ENCODE peak calls at places on chromosomes 4 and X, in six cellular contexts. Q is dorsolateral prefrontal cortex, G is choroid plexus epithelial cell, F is NB4, H is HFF-Myc, R is esophagus muscularis mucosa. C is an unnamed sample.

GRCh38 chrX:8849462-8849861 is 48.3 kb upstream of the FAM9A start:
- DNase-seq in Q (no peak), G (peak), F (no peak), H (no peak), R (no peak), C (no peak)

GRCh38 chrX:73468376-73468775 is 21.5 kb downstream of the CDX4 start:
- DNase-seq in Q (no peak), G (no peak), F (no peak), H (no peak), R (no peak), C (no peak)

GRCh38 chrX:5829060-5829459 is 399.6 kb downstream of the NLGN4X start:
- DNase-seq in Q (no peak), G (no peak), F (no peak), H (no peak), R (no peak), C (no peak)

GRCh38 chr4:56648245-56649151 is 32.6 kb downstream of the HOPX start:
- DNase-seq in Q (no peak), G (peak), F (peak), H (no peak), R (no peak), C (no peak)

GRCh38 chrX:116961872-116962582 is 499.3 kb upstream of the CT83 start:
- DNase-seq in Q (no peak), G (no peak), F (no peak), H (no peak), R (no peak), C (no peak)

GRCh38 chr4:81335221-81335912 is 120.3 kb upstream of the PRKG2 start:
- DNase-seq in Q (no peak), G (no peak), F (no peak), H (no peak), R (no peak), C (no peak)

GRCh38 chr4:44425614-44426208 is 22.9 kb downstream of the KCTD8 start:
- DNase-seq in Q (peak), G (peak), F (peak), H (no peak), R (no peak), C (no peak)

GRCh38 chrX:123590842-123591491 is 141.9 kb downstream of the THOC2 start:
- DNase-seq in Q (no peak), G (peak), F (no peak), H (no peak), R (no peak), C (no peak)

GRCh38 chr4:89724716-89725115 is 112.2 kb downstream of the SNCA start:
- DNase-seq in Q (no peak), G (peak), F (no peak), H (no peak), R (no peak), C (no peak)

GRCh38 chrX:81259714-81260395 is 58.0 kb downstream of the SH3BGRL start:
- DNase-seq in Q (no peak), G (peak), F (no peak), H (no peak), R (no peak), C (no peak)

GRCh38 chrX:123169247-123169901 is 14.7 kb upstream of the GRIA3 start:
- DNase-seq in Q (no peak), G (no peak), F (no peak), H (no peak), R (no peak), C (no peak)

GRCh38 chrX:39834600-39834999 is 263.2 kb downstream of the BCOR start:
- DNase-seq in Q (no peak), G (no peak), F (no peak), H (no peak), R (no peak), C (no peak)

GRCh38 chr4:139961344-139961948 is 192.5 kb downstream of the MAML3 start:
- DNase-seq in Q (no peak), G (no peak), F (no peak), H (no peak), R (no peak), C (no peak)

GRCh38 chrX:53595266-53595810 is 91.2 kb downstream of the HUWE1 start:
- DNase-seq in Q (no peak), G (peak), F (peak), H (no peak), R (no peak), C (no peak)

DNA sequence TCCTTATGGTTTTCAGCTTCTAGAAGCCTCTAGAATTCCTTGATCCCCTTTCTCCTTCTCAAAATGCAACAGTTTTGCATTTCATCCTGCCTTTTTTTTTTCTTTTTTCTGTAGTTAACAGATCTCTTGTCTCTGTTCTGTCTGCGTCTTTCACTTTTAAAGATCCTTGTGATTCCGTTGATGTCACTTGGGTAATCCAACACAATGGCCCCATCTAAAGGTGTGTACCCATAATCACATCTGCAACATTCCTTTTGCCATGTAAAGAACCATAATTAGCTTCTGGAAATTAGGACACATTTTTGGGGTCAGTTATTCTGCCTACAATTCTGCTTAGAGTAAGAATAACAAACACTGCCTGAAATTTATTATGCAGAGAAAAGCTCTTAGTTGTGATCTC is 1180.9 kb upstream of the ADGRL3 start:
- DNase-seq in Q (no peak), G (no peak), F (no peak), H (no peak), R (no peak), C (no peak)
- TF ChIP-seq CTCF in Q (no peak), G (no peak), F (no peak), H (no peak), R (no peak), C (no peak)

GRCh38 chr4:98290511-98290910 is 29.3 kb downstream of the RAP1GDS1 start:
- DNase-seq in Q (no peak), G (peak), F (no peak), H (no peak), R (no peak), C (no peak)
- H3K4me3 ChIP-seq in Q (no peak), G (no peak), F (no peak), H (no peak), R (no peak), C (no peak)

GRCh38 chr4:169286562-169287301 is 16.0 kb upstream of the SH3RF1 start:
- DNase-seq in Q (no peak), G (no peak), F (peak), H (no peak), R (no peak), C (no peak)
- TF ChIP-seq CTCF in Q (no peak), G (no peak), F (no peak), H (peak), R (no peak), C (no peak)

DNA sequence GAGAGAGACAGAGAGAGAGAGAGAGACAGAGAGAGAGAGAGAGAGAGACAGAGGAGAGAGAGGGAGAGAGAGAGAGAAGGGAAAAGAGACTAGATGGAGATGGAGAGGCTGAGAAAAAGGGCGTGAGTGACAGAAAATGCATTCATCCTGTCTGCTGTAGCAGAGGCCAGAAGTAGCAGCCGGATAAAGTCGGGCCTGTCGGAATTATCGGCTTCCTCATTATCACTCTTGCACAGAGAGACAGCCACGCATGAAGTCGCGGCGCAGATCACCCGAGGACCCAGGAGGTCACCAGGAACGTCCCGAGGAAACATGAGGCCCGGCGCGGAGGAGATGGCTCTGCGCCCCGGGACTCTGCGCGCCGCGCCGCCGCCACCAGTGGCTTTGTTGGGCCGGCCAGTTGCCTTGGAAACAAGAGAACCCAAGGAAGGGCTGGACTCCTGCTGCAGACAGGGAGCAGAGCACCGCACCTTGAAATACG is 603.8 kb downstream of the PACRGL start:
- DNase-seq in Q (peak), G (no peak), F (no peak), H (no peak), R (no peak), C (no peak)
- H3K4me3 ChIP-seq in Q (peak), G (no peak), F (no peak), H (no peak), R (no peak), C (no peak)

GRCh38 chr4:128068927-128069326 is 7.8 kb downstream of the LARP1B start:
- DNase-seq in Q (no peak), G (peak), F (peak), H (no peak), R (no peak), C (no peak)
- TF ChIP-seq CTCF in Q (no peak), G (peak), F (peak), H (peak), R (no peak), C (no peak)

C was measured in colonic mucosa.